ENCODE peak calls at places on chromosomes 4 and X, in nine cellular contexts. W is progenitor cell of endocrine pancreas, Y is fibroblast of lung, P is AG04449, Z is omental fat pad, R is lower leg skin, M is RWPE1, A is HFF-Myc, D is vagina. X is an unnamed sample.

GRCh38 chrX:70998402-70999027 is 67.6 kb upstream of the SLC7A3 start:
- DNase-seq in W (no peak), Y (peak), P (no peak), Z (no peak), R (peak), M (peak), A (peak), D (no peak), X (no peak)

GRCh38 chr4:134622194-134622593 is 420.6 kb upstream of the PABPC4L start:
- DNase-seq in W (no peak), Y (no peak), P (no peak), Z (no peak), R (no peak), M (no peak), A (no peak), D (no peak), X (no peak)

GRCh38 chr4:46715468-46715867 is 193.6 kb downstream of the COX7B2 start:
- DNase-seq in W (no peak), Y (no peak), P (no peak), Z (no peak), R (no peak), M (no peak), A (no peak), D (no peak), X (no peak)

GRCh38 chrX:102712967-102713677 is 874 bp downstream of the GPRASP2 start:
- DNase-seq in W (no peak), Y (peak), P (no peak), Z (no peak), R (peak), M (peak), A (no peak), D (no peak), X (no peak)

GRCh38 chrX:134542485-134542884 is 82.5 kb downstream of the HPRT1 start:
- DNase-seq in W (no peak), Y (peak), P (no peak), Z (no peak), R (no peak), M (peak), A (no peak), D (no peak), X (no peak)

GRCh38 chr4:5472166-5472565 is 236.2 kb downstream of the EVC2 start:
- DNase-seq in W (no peak), Y (no peak), P (no peak), Z (no peak), R (no peak), M (no peak), A (no peak), D (no peak), X (no peak)

GRCh38 chr4:26985836-26986235 is 125.2 kb downstream of the STIM2 start:
- DNase-seq in W (no peak), Y (peak), P (no peak), Z (no peak), R (no peak), M (no peak), A (no peak), D (no peak), X (no peak)

GRCh38 chr4:55016131-55016530 is 109.3 kb downstream of the KDR start:
- DNase-seq in W (no peak), Y (no peak), P (no peak), Z (no peak), R (no peak), M (no peak), A (no peak), D (no peak), X (no peak)

GRCh38 chr4:91826186-91826585 is 477.6 kb upstream of the GRID2 start:
- DNase-seq in W (no peak), Y (peak), P (no peak), Z (no peak), R (no peak), M (peak), A (no peak), D (no peak), X (no peak)

GRCh38 chr4:150348079-150348478 is 233.9 kb upstream of the MAB21L2 start:
- DNase-seq in W (no peak), Y (peak), P (peak), Z (no peak), R (no peak), M (peak), A (no peak), D (no peak), X (peak)

GRCh38 chr4:131566026-131566425 is 1583.1 kb upstream of the PCDH10 start:
- DNase-seq in W (no peak), Y (peak), P (no peak), Z (no peak), R (no peak), M (peak), A (no peak), D (no peak), X (no peak)

GRCh38 chr4:42048394-42048793 is 58.1 kb downstream of the SLC30A9 start:
- DNase-seq in W (no peak), Y (peak), P (peak), Z (no peak), R (no peak), M (peak), A (peak), D (no peak), X (peak)

GRCh38 chr4:98996056-98996941 is 778 bp downstream of the METAP1 start:
- DNase-seq in W (no peak), Y (peak), P (no peak), Z (no peak), R (no peak), M (peak), A (peak), D (no peak), X (no peak)

GRCh38 chrX:8003147-8003883 is 76.1 kb upstream of the PNPLA4 start:
- DNase-seq in W (no peak), Y (no peak), P (no peak), Z (no peak), R (no peak), M (no peak), A (no peak), D (no peak), X (no peak)

GRCh38 chr4:153594208-153594607 is 89.9 kb upstream of the TLR2 start:
- DNase-seq in W (no peak), Y (peak), P (peak), Z (no peak), R (peak), M (no peak), A (no peak), D (no peak), X (no peak)

GRCh38 chr4:105951198-105951597 is 55.9 kb downstream of the NPNT start:
- DNase-seq in W (no peak), Y (peak), P (peak), Z (no peak), R (no peak), M (no peak), A (no peak), D (no peak), X (no peak)

GRCh38 chrX:119758682-119759332 is 419 bp downstream of the SOWAHD start:
- DNase-seq in W (peak), Y (no peak), P (no peak), Z (no peak), R (no peak), M (no peak), A (no peak), D (no peak), X (no peak)

GRCh38 chr4:151688785-151689043 is 72.1 kb downstream of the GATB start:
- DNase-seq in W (no peak), Y (no peak), P (no peak), Z (no peak), R (no peak), M (no peak), A (no peak), D (no peak), X (no peak)

GRCh38 chrX:64192673-64193072 is 12.8 kb downstream of the AMER1 start:
- DNase-seq in W (no peak), Y (no peak), P (no peak), Z (no peak), R (no peak), M (no peak), A (no peak), D (no peak), X (no peak)

GRCh38 chr4:152243890-152244595 is 291.8 kb downstream of the FBXW7 start:
- DNase-seq in W (no peak), Y (peak), P (no peak), Z (no peak), R (peak), M (no peak), A (no peak), D (no peak), X (no peak)

GRCh38 chr4:179095585-179096228 is 1653.5 kb upstream of the AGA start:
- DNase-seq in W (peak), Y (peak), P (no peak), Z (no peak), R (no peak), M (no peak), A (no peak), D (no peak), X (no peak)

GRCh38 chr4:115187136-115187535 is 73.7 kb upstream of the NDST4 start:
- DNase-seq in W (no peak), Y (peak), P (no peak), Z (no peak), R (no peak), M (no peak), A (no peak), D (no peak), X (no peak)

GRCh38 chrX:43349363-43349762 is 306.7 kb upstream of the MAOA start:
- DNase-seq in W (no peak), Y (no peak), P (no peak), Z (no peak), R (no peak), M (peak), A (no peak), D (no peak), X (no peak)

GRCh38 chr4:182216005-182216404 is 27.2 kb upstream of the TENM3 start:
- DNase-seq in W (no peak), Y (peak), P (no peak), Z (no peak), R (no peak), M (no peak), A (no peak), D (no peak), X (no peak)

GRCh38 chrX:141902366-141902765 is 1.3 kb upstream of the MAGEC1 start:
- DNase-seq in W (no peak), Y (no peak), P (no peak), Z (no peak), R (no peak), M (no peak), A (no peak), D (no peak), X (no peak)

GRCh38 chr4:76703123-76703490 is 194.8 kb downstream of the SOWAHB start:
- DNase-seq in W (no peak), Y (no peak), P (no peak), Z (no peak), R (no peak), M (peak), A (no peak), D (no peak), X (no peak)

GRCh38 chr4:31169851-31170250 is 449.7 kb downstream of the PCDH7 start:
- DNase-seq in W (no peak), Y (no peak), P (no peak), Z (no peak), R (no peak), M (peak), A (no peak), D (no peak), X (no peak)

GRCh38 chr4:97504713-97505112 is 638.6 kb downstream of the STPG2 start:
- DNase-seq in W (no peak), Y (no peak), P (no peak), Z (no peak), R (no peak), M (no peak), A (no peak), D (no peak), X (no peak)

GRCh38 chrX:71163010-71163409 is 18.4 kb downstream of the NLGN3 start:
- DNase-seq in W (no peak), Y (no peak), P (no peak), Z (no peak), R (no peak), M (no peak), A (no peak), D (no peak), X (no peak)

GRCh38 chrX:77076896-77077295 is 370.3 kb upstream of the FGF16 start:
- DNase-seq in W (no peak), Y (no peak), P (no peak), Z (no peak), R (no peak), M (no peak), A (no peak), D (no peak), X (no peak)

GRCh38 chr4:3311489-3312171 is 18.8 kb downstream of the RGS12 start:
- DNase-seq in W (no peak), Y (no peak), P (no peak), Z (no peak), R (no peak), M (peak), A (no peak), D (no peak), X (no peak)

GRCh38 chr4:76857010-76857409 is 40.9 kb downstream of the SOWAHB start:
- DNase-seq in W (no peak), Y (no peak), P (no peak), Z (no peak), R (no peak), M (no peak), A (no peak), D (no peak), X (no peak)

GRCh38 chr4:130183096-130183495 is 1087.1 kb downstream of the C4orf33 start:
- DNase-seq in W (no peak), Y (peak), P (no peak), Z (no peak), R (no peak), M (no peak), A (no peak), D (no peak), X (no peak)

GRCh38 chrX:1925053-1925481 is 310.2 kb downstream of the ASMT start:
- DNase-seq in W (no peak), Y (no peak), P (no peak), Z (no peak), R (no peak), M (no peak), A (no peak), D (no peak), X (no peak)

GRCh38 chr4:40622913-40623312 is 6.8 kb downstream of the RBM47 start:
- DNase-seq in W (no peak), Y (peak), P (no peak), Z (no peak), R (no peak), M (no peak), A (no peak), D (no peak), X (no peak)

GRCh38 chr4:38128478-38129451 is 168.6 kb downstream of the PTTG2 start:
- DNase-seq in W (no peak), Y (peak), P (no peak), Z (no peak), R (peak), M (peak), A (no peak), D (no peak), X (no peak)

GRCh38 chr4:106032851-106033286 is 137.6 kb downstream of the NPNT start:
- DNase-seq in W (no peak), Y (peak), P (no peak), Z (no peak), R (no peak), M (no peak), A (peak), D (no peak), X (no peak)

GRCh38 chr4:88746186-88746585 is 48.6 kb upstream of the NAP1L5 start:
- DNase-seq in W (no peak), Y (no peak), P (no peak), Z (no peak), R (no peak), M (no peak), A (no peak), D (no peak), X (no peak)

GRCh38 chr4:7909463-7909862 is 30.2 kb downstream of the AFAP1 start:
- DNase-seq in W (no peak), Y (peak), P (no peak), Z (no peak), R (no peak), M (no peak), A (no peak), D (no peak), X (no peak)
- TF ChIP-seq CTCF in W (no peak), Y (no peak), P (no peak), Z (no peak), R (no peak), M (no peak), A (no peak), D (no peak), X (no peak)

GRCh38 chrX:155179343-155179997 is 36.8 kb upstream of the VBP1 start:
- DNase-seq in W (no peak), Y (no peak), P (no peak), Z (no peak), R (no peak), M (no peak), A (no peak), D (no peak), X (no peak)
- TF ChIP-seq CTCF in W (no peak), Y (no peak), P (no peak), Z (no peak), R (no peak), M (no peak), A (no peak), D (no peak), X (peak)

GRCh38 chr4:84585276-84585675 is 2.3 kb downstream of the CDS1 start:
- DNase-seq in W (no peak), Y (no peak), P (no peak), Z (no peak), R (no peak), M (no peak), A (no peak), D (no peak), X (no peak)

GRCh38 chr4:84582988-84583870 is at the start of gene CDS1:
- DNase-seq in W (peak), Y (no peak), P (no peak), Z (no peak), R (peak), M (peak), A (no peak), D (no peak), X (no peak)

GRCh38 chr4:84579410-84579791 is 3.5 kb upstream of the CDS1 start:
- DNase-seq in W (no peak), Y (no peak), P (no peak), Z (no peak), R (no peak), M (no peak), A (no peak), D (no peak), X (peak)

GRCh38 chr4:84582302-84582987 is 482 bp upstream of the CDS1 start:
- DNase-seq in W (peak), Y (peak), P (no peak), Z (peak), R (peak), M (peak), A (no peak), D (no peak), X (peak)

GRCh38 chr4:84583871-84584373 is 995 bp downstream of the CDS1 start:
- DNase-seq in W (no peak), Y (no peak), P (no peak), Z (no peak), R (no peak), M (no peak), A (no peak), D (no peak), X (no peak)
- TF ChIP-seq CTCF in W (peak), Y (peak), P (no peak), Z (no peak), R (no peak), M (peak), A (no peak), D (no peak), X (no peak)

GRCh38 chr4:173318648-173319211 is 15.4 kb downstream of the HMGB2 start:
- DNase-seq in W (no peak), Y (peak), P (no peak), Z (no peak), R (no peak), M (peak), A (no peak), D (no peak), X (no peak)
- TF ChIP-seq CTCF in W (peak), Y (no peak), P (no peak), Z (no peak), R (no peak), M (no peak), A (no peak), D (peak), X (peak)

DNA sequence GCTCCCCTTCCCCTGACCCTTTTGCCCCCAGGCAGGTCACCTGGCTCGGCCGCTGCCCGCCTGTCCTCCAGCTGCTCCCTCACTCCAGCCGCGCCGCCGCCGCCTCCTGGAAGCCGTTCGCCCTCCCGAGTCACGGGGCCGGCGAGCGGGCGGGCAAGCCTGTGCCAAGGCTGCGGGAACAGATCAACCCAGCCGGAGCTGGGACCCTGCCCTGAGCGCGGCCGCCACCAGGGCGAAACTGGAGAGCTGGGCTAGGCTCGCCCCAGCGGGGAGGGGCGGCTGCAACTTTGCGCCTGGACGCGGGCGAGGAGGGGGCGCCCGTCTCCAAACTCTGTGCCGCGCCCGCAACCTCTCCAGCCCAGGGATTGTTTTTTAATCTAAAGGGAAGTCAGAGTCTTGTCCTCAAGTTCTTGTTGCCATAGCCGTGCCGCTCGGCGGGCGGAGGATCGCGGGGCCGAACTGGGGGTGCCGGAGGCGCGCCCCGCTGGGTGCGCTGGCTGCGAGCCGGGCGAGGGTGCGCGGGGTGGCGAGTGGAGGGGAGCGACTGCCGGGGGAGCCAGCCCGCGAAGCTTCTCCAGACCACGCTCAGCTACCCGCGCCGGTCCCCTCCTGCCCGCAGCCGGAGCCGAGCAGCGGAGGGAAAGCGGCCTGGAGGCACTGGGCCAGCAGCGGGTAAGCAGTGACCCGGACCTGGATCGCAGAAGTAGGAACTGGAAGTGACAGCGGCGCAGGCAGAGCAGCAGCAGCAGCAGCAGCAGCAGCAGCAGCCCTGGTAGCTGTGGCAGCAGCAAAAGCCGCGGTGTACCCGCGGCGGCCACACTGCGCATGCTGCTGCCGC is 13.4 kb downstream of the ARHGEF6 start:
- DNase-seq in W (peak), Y (peak), P (no peak), Z (no peak), R (peak), M (peak), A (no peak), D (no peak), X (no peak)
- TF ChIP-seq CTCF in W (peak), Y (peak), P (peak), Z (no peak), R (no peak), M (no peak), A (no peak), D (peak), X (no peak)

X was measured in epithelial cell of proximal tubule.